ENCODE peak calls at places on chromosomes 11 and 22, in six cellular contexts. E is tibial nerve, I is NB4, X is Caco-2, P is neural crest cell, G is A549. U is an unnamed sample.

GRCh38 chr22:18088825-18089568 is 11.2 kb downstream of the PEX26 start:
- DNase-seq in E (no peak), P (no peak), X (no peak), I (no peak), G (no peak), U (no peak)

GRCh38 chr11:46122955-46123354 is 1.7 kb upstream of the PHF21A start:
- DNase-seq in E (no peak), G (no peak), I (peak), P (no peak), X (no peak), U (peak)

GRCh38 chr11:78310500-78310909 is 107.1 kb downstream of the GAB2 start:
- DNase-seq in I (no peak), G (no peak), P (no peak), E (peak), X (peak), U (no peak)

GRCh38 chr11:44978961-44979331 is 28.3 kb upstream of the TP53I11 start:
- DNase-seq in I (no peak), X (peak), E (no peak), G (peak), P (no peak), U (peak)

GRCh38 chr11:1303196-1303821 is 6.1 kb downstream of the TOLLIP start:
- DNase-seq in G (no peak), E (no peak), X (no peak), I (peak), P (peak), U (peak)

GRCh38 chr11:62788991-62789390 is 1.8 kb downstream of the TMEM179B start:
- DNase-seq in X (no peak), G (no peak), I (no peak), P (no peak), E (no peak), U (no peak)

GRCh38 chr11:26790738-26791137 is 68.9 kb upstream of the SLC5A12 start:
- DNase-seq in P (no peak), I (no peak), X (no peak), E (no peak), G (no peak), U (no peak)

GRCh38 chr22:26656896-26657851 is at the start of gene MIAT:
- DNase-seq in X (no peak), P (peak), E (no peak), I (no peak), G (no peak), U (no peak)

GRCh38 chr11:134124660-134125451 is 56.0 kb downstream of the JAM3 start:
- DNase-seq in I (no peak), G (no peak), X (no peak), E (no peak), P (peak), U (no peak)

GRCh38 chr11:68312780-68313573 is 586 bp downstream of the LRP5 start:
- DNase-seq in I (peak), G (no peak), E (no peak), P (no peak), X (peak), U (no peak)

GRCh38 chr11:12243511-12243910 is 133.1 kb downstream of the MICAL2 start:
- DNase-seq in X (no peak), P (no peak), E (no peak), G (no peak), I (no peak), U (no peak)

GRCh38 chr11:69217276-69218105 is 61.8 kb downstream of the SMIM38 start:
- DNase-seq in E (no peak), G (no peak), X (no peak), I (no peak), P (no peak), U (no peak)

GRCh38 chr22:23012081-23012622 is 58.2 kb upstream of the GNAZ start:
- DNase-seq in E (no peak), G (no peak), P (no peak), I (no peak), X (no peak), U (no peak)

GRCh38 chr11:31233425-31233824 is 136.1 kb downstream of the DCDC1 start:
- DNase-seq in X (peak), G (no peak), P (no peak), I (no peak), E (no peak), U (peak)

GRCh38 chr11:76778874-76779273 is 4.3 kb upstream of the TSKU start:
- DNase-seq in I (no peak), E (no peak), G (no peak), P (no peak), X (no peak), U (no peak)

GRCh38 chr11:12784987-12785386 is 110.8 kb downstream of the TEAD1 start:
- DNase-seq in P (no peak), G (no peak), E (no peak), X (no peak), I (no peak), U (no peak)

GRCh38 chr11:48094643-48095339 is 114.4 kb downstream of the PTPRJ start:
- DNase-seq in G (no peak), P (no peak), X (no peak), E (no peak), I (no peak), U (no peak)

GRCh38 chr11:39365809-39366436 is 2093.5 kb downstream of the LRRC4C start:
- DNase-seq in P (no peak), X (peak), G (no peak), I (peak), E (no peak), U (peak)

GRCh38 chr11:108589136-108589535 is 4.4 kb downstream of the EXPH5 start:
- DNase-seq in E (no peak), P (no peak), G (no peak), X (no peak), I (no peak), U (no peak)

GRCh38 chr11:113179181-113179701 is 135.1 kb upstream of the TTC12 start:
- DNase-seq in G (no peak), I (no peak), X (no peak), E (no peak), P (no peak), U (no peak)

GRCh38 chr11:128305588-128305987 is 281.8 kb downstream of the ETS1 start:
- DNase-seq in I (no peak), X (no peak), P (no peak), E (no peak), G (no peak), U (no peak)

GRCh38 chr11:128304666-128305485 is 282.5 kb downstream of the ETS1 start:
- DNase-seq in X (no peak), P (no peak), E (no peak), I (no peak), G (no peak), U (no peak)

GRCh38 chr11:128303383-128303782 is 284.0 kb downstream of the ETS1 start:
- DNase-seq in E (no peak), I (no peak), P (no peak), X (no peak), G (no peak), U (no peak)

GRCh38 chr11:128300785-128301184 is 286.6 kb downstream of the ETS1 start:
- DNase-seq in G (no peak), E (no peak), I (no peak), X (no peak), P (no peak), U (no peak)

DNA sequence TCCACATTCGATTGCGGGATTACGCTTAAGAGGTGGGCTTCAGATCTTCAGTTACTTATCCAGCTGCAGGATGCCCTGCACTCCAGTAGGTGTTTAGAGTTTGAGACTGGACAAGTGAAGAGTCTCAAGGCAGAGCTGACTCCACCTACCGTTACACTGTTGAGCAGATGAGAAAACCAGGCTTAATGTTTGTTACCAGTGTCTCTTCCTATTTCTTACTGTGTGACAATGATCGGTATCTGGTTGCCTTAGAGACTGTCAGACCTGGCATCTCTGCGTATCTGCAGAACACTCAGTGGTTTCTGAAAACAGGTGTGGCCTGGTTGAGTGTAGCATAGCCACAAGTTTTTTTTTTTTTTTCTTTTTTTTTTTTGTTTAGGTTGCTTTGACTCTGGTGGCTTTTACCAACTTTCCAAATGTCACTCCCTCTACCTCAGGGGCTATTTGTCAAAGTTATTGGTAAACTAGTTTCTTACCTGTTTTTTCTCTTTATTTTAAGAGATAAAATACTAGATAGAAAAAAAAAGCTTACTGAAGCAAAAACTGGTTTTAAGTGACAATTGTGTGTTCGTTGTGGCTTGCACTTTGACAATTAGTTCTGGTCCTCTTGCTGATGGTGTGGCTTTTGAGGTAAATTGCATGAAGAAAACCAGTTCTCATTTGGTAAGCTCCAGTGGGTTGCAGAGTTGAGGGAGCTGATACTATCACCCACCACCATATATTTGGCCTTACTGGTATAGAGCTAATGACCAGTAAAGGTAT is 284.8 kb downstream of the ETS1 start:
- DNase-seq in I (no peak), E (no peak), G (no peak), P (no peak), X (no peak), U (no peak)
- TF ChIP-seq CTCF in I (no peak), E (no peak), G (no peak), P (no peak), X (no peak), U (no peak)

GRCh38 chr11:94762208-94762607 is 5.9 kb upstream of the AMOTL1 start:
- DNase-seq in G (no peak), X (peak), I (peak), P (no peak), E (no peak), U (no peak)
- TF ChIP-seq CTCF in G (peak), X (peak), I (peak), P (peak), E (no peak), U (peak)

GRCh38 chr22:50627452-50627913 is 469 bp downstream of the ARSA start:
- DNase-seq in G (no peak), E (no peak), P (peak), X (peak), I (peak), U (no peak)

GRCh38 chr22:50626856-50627451 is 998 bp downstream of the ARSA start:
- DNase-seq in I (no peak), E (no peak), P (no peak), G (no peak), X (no peak), U (no peak)

GRCh38 chr22:50628543-50629134 is 687 bp upstream of the ARSA start:
- DNase-seq in G (no peak), E (no peak), I (no peak), X (no peak), P (no peak), U (no peak)

GRCh38 chr22:50626314-50626855 is 1.6 kb downstream of the ARSA start:
- DNase-seq in I (no peak), E (no peak), P (no peak), X (no peak), G (no peak), U (no peak)

DNA sequence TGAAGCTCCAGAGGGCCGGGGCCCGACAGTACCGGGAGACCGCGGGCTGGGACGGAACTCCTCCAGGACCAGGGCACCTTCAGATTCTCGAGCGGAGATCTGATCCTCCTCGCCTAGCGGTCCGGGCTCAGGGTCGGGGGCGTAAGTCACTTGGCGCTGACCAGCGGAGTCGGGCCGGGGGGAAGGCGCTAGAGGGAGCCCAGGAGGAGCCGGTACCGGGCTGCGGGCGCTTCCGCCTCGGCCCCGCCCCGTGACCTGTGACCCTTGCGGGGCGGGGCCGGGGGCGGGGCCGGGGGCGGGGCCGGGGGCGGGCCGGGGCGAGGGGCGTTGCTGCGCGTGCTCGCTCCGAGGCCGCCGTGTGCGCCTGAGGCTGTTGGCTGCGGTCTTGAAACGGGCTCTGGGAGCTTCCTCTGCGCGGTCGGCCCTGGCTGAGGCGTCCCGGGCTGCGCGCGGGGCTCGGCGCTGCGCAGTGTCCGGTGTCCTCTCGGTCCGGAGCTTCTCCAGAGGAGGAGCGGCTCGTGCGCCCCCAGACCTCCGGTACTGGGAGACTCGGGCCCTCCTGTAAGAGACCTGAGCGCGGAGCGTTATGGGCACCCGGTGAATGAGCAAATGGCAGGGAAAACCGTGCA is at the start of gene ARSA:
- DNase-seq in G (no peak), I (peak), X (peak), P (peak), E (peak), U (peak)
- TF ChIP-seq CTCF in G (peak), I (peak), X (peak), P (peak), E (no peak), U (peak)

GRCh38 chr22:44816141-44816540 is 63.8 kb downstream of the ARHGAP8 start:
- DNase-seq in G (no peak), X (no peak), E (no peak), I (no peak), P (no peak), U (no peak)

GRCh38 chr22:44814266-44815098 is 62.1 kb downstream of the ARHGAP8 start:
- DNase-seq in E (no peak), I (no peak), X (no peak), P (no peak), G (no peak), U (no peak)

GRCh38 chr22:44815099-44816070 is 63.0 kb downstream of the ARHGAP8 start:
- DNase-seq in X (no peak), P (no peak), E (no peak), G (no peak), I (no peak), U (no peak)

GRCh38 chr22:44811141-44811540 is 58.8 kb downstream of the ARHGAP8 start:
- DNase-seq in E (no peak), G (no peak), I (no peak), X (no peak), P (no peak), U (no peak)

GRCh38 chr22:44813416-44813815 is 61.0 kb downstream of the ARHGAP8 start:
- DNase-seq in E (no peak), X (no peak), G (no peak), P (no peak), I (no peak), U (no peak)
- TF ChIP-seq CTCF in E (no peak), X (no peak), G (no peak), P (no peak), I (no peak), U (no peak)

GRCh38 chr11:104691129-104691528 is 207.1 kb downstream of the CASP12 start:
- DNase-seq in G (no peak), X (no peak), E (no peak), I (no peak), P (no peak), U (no peak)

GRCh38 chr11:104690243-104690642 is 208.0 kb downstream of the CASP12 start:
- DNase-seq in X (no peak), P (no peak), E (no peak), I (no peak), G (no peak), U (no peak)

DNA sequence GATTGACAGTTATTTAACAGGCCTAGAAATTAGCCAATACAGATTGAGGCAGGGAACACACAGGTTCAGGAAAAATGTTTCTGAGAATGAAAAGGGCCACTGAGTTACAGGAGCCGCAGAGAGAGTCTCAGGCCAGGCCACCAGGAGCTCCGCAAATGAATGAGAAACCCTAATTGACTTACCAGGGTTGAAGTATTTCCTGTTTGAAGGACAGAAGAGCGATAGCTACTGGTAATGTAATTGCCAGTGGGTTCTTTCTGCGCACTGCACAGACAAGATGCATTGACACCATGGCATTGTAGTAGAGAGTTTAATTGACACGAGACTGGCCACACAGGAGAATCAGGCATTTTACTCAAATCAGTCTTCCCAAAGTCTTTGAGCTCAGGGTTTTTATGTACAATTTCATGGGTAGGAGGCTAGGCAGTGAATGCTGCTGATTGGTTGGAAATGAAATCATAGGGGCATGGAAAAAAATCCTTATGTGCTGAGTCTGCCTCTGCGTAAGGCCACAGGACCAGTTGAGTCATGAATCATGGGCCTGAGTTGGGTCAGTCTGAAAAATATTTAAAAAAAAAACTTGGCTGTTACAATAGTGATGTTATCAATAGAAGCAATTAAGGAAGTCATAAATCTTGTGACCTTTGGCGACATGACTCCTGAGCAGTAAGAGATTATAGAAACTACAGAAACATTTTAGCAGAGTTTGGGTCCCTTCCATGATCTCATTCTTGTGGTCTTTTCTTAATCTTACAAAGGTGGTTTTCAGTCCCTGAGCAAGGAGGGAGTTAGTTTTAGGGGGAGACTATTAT is 203.8 kb downstream of the CASP12 start:
- DNase-seq in E (no peak), I (peak), G (no peak), P (no peak), X (peak), U (peak)
- TF ChIP-seq CTCF in E (no peak), I (no peak), G (no peak), P (no peak), X (no peak), U (no peak)

GRCh38 chr11:123187670-123188507 is 7.2 kb downstream of the CLMP start:
- DNase-seq in P (no peak), X (no peak), G (no peak), I (no peak), E (no peak), U (no peak)

GRCh38 chr11:123185326-123185725 is 9.7 kb downstream of the CLMP start:
- DNase-seq in X (no peak), I (no peak), G (no peak), P (no peak), E (no peak), U (no peak)

GRCh38 chr11:123188508-123189165 is 6.4 kb downstream of the CLMP start:
- DNase-seq in E (no peak), G (no peak), I (no peak), P (no peak), X (no peak), U (peak)

GRCh38 chr11:123186291-123186690 is 8.8 kb downstream of the CLMP start:
- DNase-seq in E (no peak), X (no peak), P (no peak), G (no peak), I (no peak), U (peak)

DNA sequence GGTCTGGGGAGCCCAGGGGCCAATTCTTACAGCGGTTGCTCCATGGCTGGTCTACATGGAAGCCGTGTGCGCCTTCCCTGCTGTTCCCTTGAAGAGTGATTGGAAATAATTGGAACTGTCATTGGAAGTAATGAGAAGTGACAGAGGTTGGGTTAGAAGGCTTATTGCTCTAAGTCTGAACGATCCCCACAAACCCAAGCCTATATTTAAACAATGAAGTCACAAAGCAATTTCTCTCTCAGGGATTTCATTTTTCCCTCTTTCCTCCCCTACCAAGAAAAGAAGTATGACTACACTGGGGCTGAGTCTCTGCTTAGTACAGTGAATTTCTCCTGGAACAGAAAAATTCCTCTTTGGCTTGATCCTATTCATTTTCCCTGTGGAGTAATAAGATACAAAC is 7.8 kb downstream of the CLMP start:
- DNase-seq in P (no peak), E (no peak), X (no peak), I (no peak), G (no peak), U (no peak)
- TF ChIP-seq CTCF in P (no peak), E (no peak), X (no peak), I (no peak), G (no peak), U (no peak)